ENCODE peak calls at places on chromosomes 11 and 22, in eight cellular contexts. W is body of pancreas; R is CD8-positive, alpha-beta T cell; L is lung; P is pancreas; E is HepG2; Z is heart right ventricle; I is left ventricle myocardium inferior. V is an unnamed sample.
A peak's percentile ranks its signal among the peaks of the same experiment; 100 is the strongest.

GRCh38 chr11:46253258-46254134 is 24.0 kb upstream of the CREB3L1 start:
- DNase-seq in W (no peak), R (no peak), L (no peak), P (no peak), E (no peak), Z (no peak), I (no peak), V (no peak)

GRCh38 chr11:77113382-77114088 is 10.9 kb downstream of the OMP start:
- DNase-seq in W (peak; percentile 72), R (peak; percentile 20), L (no peak), P (peak; percentile 54), E (no peak), Z (no peak), I (no peak), V (peak; percentile 65)

GRCh38 chr22:22480940-22481339 is 27.6 kb downstream of the ZNF280B start:
- DNase-seq in W (no peak), R (no peak), L (no peak), P (no peak), E (peak; percentile 65), Z (no peak), I (no peak), V (no peak)

GRCh38 chr22:41106122-41106968 is 14.0 kb downstream of the EP300 start:
- DNase-seq in W (no peak), R (no peak), L (no peak), P (no peak), E (peak; percentile 78), Z (no peak), I (no peak), V (no peak)

GRCh38 chr11:8352852-8353505 is 89.3 kb upstream of the LMO1 start:
- DNase-seq in W (no peak), R (no peak), L (no peak), P (no peak), E (no peak), Z (no peak), I (no peak), V (no peak)

GRCh38 chr22:49305215-49305965 is 522.3 kb downstream of the BRD1 start:
- DNase-seq in W (peak; percentile 76), R (peak; percentile 59), L (peak; percentile 51), P (peak; percentile 39), E (peak; percentile 27), Z (peak; percentile 73), I (peak; percentile 53), V (peak; percentile 78)

GRCh38 chr22:46965552-46966494 is 203.4 kb downstream of the TBC1D22A start:
- DNase-seq in W (no peak), R (no peak), L (no peak), P (no peak), E (no peak), Z (no peak), I (no peak), V (peak; percentile 31)

GRCh38 chr11:59545179-59546020 is 34.1 kb downstream of the OR4D9 start:
- DNase-seq in W (no peak), R (no peak), L (no peak), P (no peak), E (no peak), Z (no peak), I (no peak), V (peak; percentile 89)

GRCh38 chr22:50672471-50673230 is at the start of gene SHANK3:
- DNase-seq in W (peak; percentile 26), R (no peak), L (peak; percentile 64), P (no peak), E (no peak), Z (peak; percentile 81), I (peak; percentile 81), V (peak; percentile 41)

GRCh38 chr11:73288873-73289707 is 17.0 kb downstream of the P2RY6 start:
- DNase-seq in W (peak; percentile 67), R (peak; percentile 43), L (peak; percentile 77), P (peak; percentile 67), E (peak; percentile 64), Z (peak; percentile 70), I (peak; percentile 70), V (peak; percentile 74)

GRCh38 chr11:130049260-130049659 is 20.4 kb upstream of the APLP2 start:
- DNase-seq in W (no peak), R (no peak), L (no peak), P (no peak), E (no peak), Z (no peak), I (no peak), V (no peak)

GRCh38 chr11:122440783-122441701 is 214.5 kb upstream of the UBASH3B start:
- DNase-seq in W (peak; percentile 28), R (no peak), L (no peak), P (no peak), E (no peak), Z (peak; percentile 62), I (peak; percentile 43), V (peak; percentile 65)

GRCh38 chr11:47843354-47844060 is 4.6 kb downstream of the NUP160 start:
- DNase-seq in W (no peak), R (no peak), L (peak; percentile 29), P (no peak), E (no peak), Z (no peak), I (no peak), V (no peak)

GRCh38 chr11:8019671-8020597 is 32.8 kb downstream of the EIF3F start:
- DNase-seq in W (peak; percentile 34), R (no peak), L (no peak), P (peak; percentile 12), E (no peak), Z (peak; percentile 40), I (no peak), V (peak; percentile 37)

GRCh38 chr11:133832096-133833081 is 12.9 kb downstream of the SPATA19 start:
- DNase-seq in W (no peak), R (no peak), L (peak; percentile 18), P (no peak), E (no peak), Z (no peak), I (no peak), V (no peak)

GRCh38 chr11:124878497-124879228 is 13.4 kb downstream of the ROBO3 start:
- DNase-seq in W (no peak), R (no peak), L (no peak), P (no peak), E (no peak), Z (no peak), I (no peak), V (no peak)

GRCh38 chr11:27437824-27438594 is 34.6 kb downstream of the LGR4 start:
- DNase-seq in W (no peak), R (no peak), L (no peak), P (no peak), E (no peak), Z (no peak), I (no peak), V (no peak)

GRCh38 chr11:128302425-128303186 is 284.8 kb downstream of the ETS1 start:
- DNase-seq in W (no peak), R (peak; percentile 72), L (no peak), P (no peak), E (no peak), Z (no peak), I (no peak), V (no peak)

DNA sequence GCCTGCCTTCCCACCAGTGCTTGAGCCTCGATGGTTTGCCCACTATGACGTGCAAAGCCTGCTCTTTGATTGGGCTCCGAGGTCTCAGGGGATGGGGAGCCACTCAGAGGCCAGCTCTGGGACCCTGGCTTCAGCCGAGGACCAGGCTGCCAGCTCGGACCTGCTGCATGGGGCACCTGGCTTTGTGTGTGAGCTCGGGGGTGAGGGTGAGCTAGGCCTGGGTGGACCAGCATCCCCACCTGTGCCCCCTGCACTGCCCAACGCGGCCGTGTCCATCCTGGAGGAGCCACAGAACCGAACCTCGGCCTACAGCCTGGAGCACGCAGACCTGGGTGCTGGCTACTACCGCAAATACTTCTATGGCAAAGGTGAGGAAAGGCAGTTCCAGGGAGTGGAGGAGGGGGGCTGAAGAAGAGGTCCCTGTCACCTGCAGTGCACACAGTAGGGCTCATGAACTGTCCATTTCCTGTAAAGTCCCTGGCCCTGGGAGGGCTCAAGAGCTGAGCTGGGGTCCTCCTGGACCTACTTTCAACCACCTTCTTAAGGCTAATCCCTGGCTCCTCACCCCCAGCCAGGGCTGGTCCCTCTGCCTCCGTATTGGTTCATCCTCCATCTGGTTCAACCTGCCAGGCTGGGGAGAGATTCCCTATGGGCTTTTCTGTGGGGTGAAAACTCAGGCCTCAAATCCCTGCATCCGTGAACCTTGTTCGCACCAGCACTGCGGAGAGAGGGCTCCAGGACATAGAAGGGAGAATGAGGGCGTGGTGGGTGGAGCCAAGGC is 3.5 kb downstream of the SIPA1 start:
- DNase-seq in W (no peak), R (no peak), L (no peak), P (no peak), E (no peak), Z (no peak), I (no peak), V (no peak)
- H3K4me1 ChIP-seq in W (peaks cover 23% of the 10 kb centered on the region), R (peaks cover 62% of the 10 kb centered on the region), L (no peaks in the 10 kb centered on the region), P (peaks cover 9% of the 10 kb centered on the region), E (peaks cover 44% of the 10 kb centered on the region), Z (peaks cover 61% of the 10 kb centered on the region), I (peaks cover 62% of the 10 kb centered on the region), V (peaks cover 6% of the 10 kb centered on the region)

DNA sequence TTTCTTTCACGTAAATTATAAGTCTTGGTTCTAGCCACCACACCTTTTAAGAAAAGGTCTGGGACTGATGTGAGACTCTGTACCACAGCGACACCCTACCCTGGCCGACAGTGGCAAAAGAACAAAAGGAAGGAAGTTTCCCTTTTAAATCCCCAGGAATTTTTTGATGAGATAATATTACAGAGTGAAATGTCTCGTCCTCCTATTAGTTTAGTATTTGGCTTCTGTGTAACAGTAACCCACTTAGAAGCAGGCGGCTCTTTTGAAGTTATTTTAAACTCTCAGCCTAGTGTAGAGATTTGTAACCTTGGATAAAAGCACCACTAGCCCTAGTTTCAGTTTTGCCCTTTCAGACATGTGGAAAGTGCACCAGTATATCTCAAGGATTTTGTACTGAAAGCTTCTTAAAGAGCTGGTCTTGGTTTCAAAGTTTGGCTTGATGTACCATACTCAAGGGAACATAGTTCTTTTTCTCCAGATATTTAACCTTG is 84.1 kb downstream of the C22orf31 start:
- DNase-seq in W (peak; percentile 48), R (no peak), L (no peak), P (no peak), E (peak; percentile 89), Z (no peak), I (no peak), V (no peak)
- H3K4me1 ChIP-seq in W (peaks cover 24% of the 10 kb centered on the region), R (no peaks in the 10 kb centered on the region), L (peaks cover 12% of the 10 kb centered on the region), P (peaks cover 15% of the 10 kb centered on the region), E (peaks cover 97% of the 10 kb centered on the region), Z (peaks cover 21% of the 10 kb centered on the region), I (peaks cover 30% of the 10 kb centered on the region), V (peaks cover 2% of the 10 kb centered on the region)

GRCh38 chr11:12226093-12226492 is 115.7 kb downstream of the MICAL2 start:
- DNase-seq in W (no peak), R (no peak), L (no peak), P (no peak), E (no peak), Z (no peak), I (no peak), V (no peak)
- H3K4me1 ChIP-seq in W (peaks cover 3% of the 10 kb centered on the region), R (peaks cover 45% of the 10 kb centered on the region), L (peaks cover 12% of the 10 kb centered on the region), P (peaks cover 2% of the 10 kb centered on the region), E (peaks cover 44% of the 10 kb centered on the region), Z (peaks cover 40% of the 10 kb centered on the region), I (peaks cover 35% of the 10 kb centered on the region), V (peaks cover 8% of the 10 kb centered on the region)

GRCh38 chr11:965206-965775 is 39.6 kb downstream of the AP2A2 start:
- DNase-seq in W (no peak), R (no peak), L (no peak), P (no peak), E (no peak), Z (no peak), I (no peak), V (no peak)
- H3K4me1 ChIP-seq in W (peaks cover 12% of the 10 kb centered on the region), R (peaks cover 21% of the 10 kb centered on the region), L (no peaks in the 10 kb centered on the region), P (peaks cover 7% of the 10 kb centered on the region), E (no peaks in the 10 kb centered on the region), Z (peaks cover 29% of the 10 kb centered on the region), I (peaks cover 36% of the 10 kb centered on the region), V (peaks cover 1% of the 10 kb centered on the region)